ENCODE peak calls at places on chromosomes 3 and 15, in ten cellular contexts. M is astrocyte of the spinal cord; N is hippocampal formation; S is ELR; P is stimulated activated CD4-positive, alpha-beta T cell treated with anti-CD3 and anti-CD28 coated beads, Interleukin-4, amount 100 ng/mL, for 48 hours; X is pons; Q is hepatic stellate cell; R is left kidney; B is CMK; C is AG04450. U is an unnamed sample.

GRCh38 chr3:113805249-113805648 is 33.3 kb upstream of the GRAMD1C start:
- DNase-seq in M (no peak), N (no peak), S (no peak), P (no peak), X (no peak), Q (no peak), R (no peak), B (no peak), C (no peak), U (no peak)

GRCh38 chr15:96138985-96139384 is 191.5 kb upstream of the NR2F2 start:
- DNase-seq in M (no peak), N (no peak), S (no peak), P (no peak), X (no peak), Q (no peak), R (peak), B (no peak), C (no peak), U (no peak)

GRCh38 chr3:61452536-61452991 is 108.8 kb upstream of the PTPRG start:
- DNase-seq in M (no peak), N (no peak), S (peak), P (no peak), X (no peak), Q (no peak), R (no peak), B (no peak), C (peak), U (no peak)

GRCh38 chr3:171801738-171802600 is 8.3 kb downstream of the PLD1 start:
- DNase-seq in M (peak), N (no peak), S (peak), P (no peak), X (peak), Q (peak), R (no peak), B (no peak), C (peak), U (no peak)

GRCh38 chr15:31477851-31478250 is 151.2 kb downstream of the KLF13 start:
- DNase-seq in M (no peak), N (no peak), S (no peak), P (no peak), X (no peak), Q (no peak), R (peak), B (no peak), C (no peak), U (no peak)

GRCh38 chr15:88838667-88839066 is 35.4 kb downstream of the ACAN start:
- DNase-seq in M (no peak), N (no peak), S (no peak), P (no peak), X (no peak), Q (no peak), R (no peak), B (no peak), C (no peak), U (no peak)

GRCh38 chr3:52771334-52771681 is 568 bp upstream of the NEK4 start:
- DNase-seq in M (no peak), N (no peak), S (no peak), P (no peak), X (no peak), Q (no peak), R (no peak), B (no peak), C (no peak), U (no peak)

GRCh38 chr15:79682851-79683288 is 213.9 kb downstream of the MTHFS start:
- DNase-seq in M (peak), N (no peak), S (peak), P (no peak), X (no peak), Q (peak), R (no peak), B (no peak), C (no peak), U (no peak)

GRCh38 chr3:46112296-46112695 is 85.0 kb upstream of the XCR1 start:
- DNase-seq in M (peak), N (no peak), S (peak), P (no peak), X (no peak), Q (no peak), R (no peak), B (no peak), C (no peak), U (no peak)

GRCh38 chr3:67515778-67516177 is 138.6 kb downstream of the SUCLG2 start:
- DNase-seq in M (no peak), N (no peak), S (no peak), P (no peak), X (no peak), Q (no peak), R (peak), B (no peak), C (no peak), U (no peak)

GRCh38 chr15:50107591-50108408 is 11.2 kb downstream of the ATP8B4 start:
- DNase-seq in M (no peak), N (no peak), S (no peak), P (no peak), X (peak), Q (no peak), R (no peak), B (peak), C (no peak), U (no peak)

GRCh38 chr3:109355625-109356441 is 18.5 kb upstream of the DPPA4 start:
- DNase-seq in M (no peak), N (no peak), S (no peak), P (no peak), X (no peak), Q (no peak), R (peak), B (no peak), C (no peak), U (no peak)

GRCh38 chr3:37967252-37967881 is 23.2 kb upstream of the VILL start:
- DNase-seq in M (peak), N (peak), S (peak), P (peak), X (peak), Q (peak), R (peak), B (peak), C (peak), U (peak)

GRCh38 chr15:90638241-90638691 is 78.9 kb upstream of the BLM start:
- DNase-seq in M (no peak), N (no peak), S (no peak), P (no peak), X (no peak), Q (no peak), R (no peak), B (no peak), C (no peak), U (no peak)

GRCh38 chr15:62482715-62483429 is 317.8 kb upstream of the C2CD4B start:
- DNase-seq in M (no peak), N (no peak), S (peak), P (peak), X (no peak), Q (no peak), R (peak), B (no peak), C (no peak), U (no peak)

GRCh38 chr3:11514191-11514770 is 129.4 kb downstream of the VGLL4 start:
- DNase-seq in M (peak), N (no peak), S (peak), P (no peak), X (no peak), Q (peak), R (peak), B (peak), C (no peak), U (no peak)

GRCh38 chr3:38916706-38917105 is 100.7 kb upstream of the SCN10A start:
- DNase-seq in M (peak), N (no peak), S (peak), P (no peak), X (no peak), Q (no peak), R (no peak), B (no peak), C (no peak), U (no peak)

GRCh38 chr15:65466901-65467300 is 44.2 kb upstream of the IGDCC4 start:
- DNase-seq in M (no peak), N (no peak), S (peak), P (no peak), X (no peak), Q (no peak), R (no peak), B (no peak), C (no peak), U (no peak)

GRCh38 chr15:63521405-63522142 is 17.2 kb downstream of the USP3 start:
- DNase-seq in M (no peak), N (no peak), S (no peak), P (no peak), X (no peak), Q (no peak), R (no peak), B (no peak), C (no peak), U (no peak)

GRCh38 chr3:78496458-78496857 is 1271.3 kb downstream of the ROBO1 start:
- DNase-seq in M (no peak), N (no peak), S (no peak), P (no peak), X (no peak), Q (no peak), R (no peak), B (no peak), C (no peak), U (no peak)

GRCh38 chr3:157442729-157443128 is 6.1 kb downstream of the PTX3 start:
- DNase-seq in M (no peak), N (no peak), S (peak), P (no peak), X (no peak), Q (no peak), R (no peak), B (no peak), C (no peak), U (no peak)

GRCh38 chr3:12178091-12178820 is 19.5 kb upstream of the TIMP4 start:
- DNase-seq in M (peak), N (no peak), S (peak), P (no peak), X (no peak), Q (peak), R (no peak), B (no peak), C (no peak), U (no peak)